ENCODE peak calls at places on chromosomes 7 and 10, in seven cellular contexts. M is AG04450, V is psoas muscle, N is A549, J is aorta, C is thoracic aorta, K is OCI-LY7. G is an unnamed sample. For H3K9me3, the result is how much of the 10 kb centered on the place peaks cover.

GRCh38 chr10:62402503-62402902 is 28.3 kb downstream of the ZNF365 start:
- DNase-seq in M (no peak), C (no peak), V (no peak), N (no peak), K (no peak), J (no peak), G (no peak)

GRCh38 chr7:18212788-18213187 is 185.1 kb upstream of the PRPS1L1 start:
- DNase-seq in C (no peak), V (no peak), K (no peak), N (no peak), J (no peak), M (peak), G (no peak)

GRCh38 chr10:66717221-66717981 is 208.4 kb upstream of the LRRTM3 start:
- DNase-seq in M (no peak), K (no peak), V (no peak), C (no peak), N (no peak), J (no peak), G (no peak)

GRCh38 chr7:69633122-69633892 is 35.0 kb downstream of the AUTS2 start:
- DNase-seq in J (no peak), N (no peak), K (no peak), V (no peak), C (no peak), M (no peak), G (no peak)

GRCh38 chr10:62514079-62514693 is 140.0 kb downstream of the ZNF365 start:
- DNase-seq in C (no peak), M (no peak), V (no peak), J (no peak), N (no peak), K (no peak), G (no peak)

GRCh38 chr7:65235586-65235985 is 138.1 kb upstream of the ZNF92 start:
- DNase-seq in K (no peak), N (no peak), C (no peak), J (no peak), M (no peak), V (no peak), G (no peak)

GRCh38 chr10:14552010-14552409 is 221.3 kb upstream of the FRMD4A start:
- DNase-seq in J (no peak), K (no peak), V (no peak), C (no peak), M (no peak), N (no peak), G (no peak)

GRCh38 chr10:100894033-100894432 is 18.7 kb upstream of the SLF2 start:
- DNase-seq in N (no peak), J (no peak), K (no peak), M (no peak), C (no peak), V (no peak), G (no peak)

GRCh38 chr10:33376476-33376875 is 42.0 kb upstream of the NRP1 start:
- DNase-seq in J (no peak), V (no peak), C (no peak), M (no peak), K (no peak), N (no peak), G (no peak)

GRCh38 chr10:78960316-78960800 is 108.4 kb upstream of the ZMIZ1 start:
- DNase-seq in J (peak), K (no peak), M (no peak), N (no peak), V (peak), C (peak), G (peak)

GRCh38 chr7:158811461-158811860 is 17.8 kb downstream of the ESYT2 start:
- DNase-seq in N (no peak), J (no peak), C (no peak), K (no peak), V (peak), M (no peak), G (peak)

GRCh38 chr10:96618648-96619047 is 31.8 kb upstream of the TM9SF3 start:
- DNase-seq in N (no peak), M (no peak), C (no peak), V (peak), J (no peak), K (no peak), G (peak)

GRCh38 chr7:158541330-158542010 is 46.2 kb downstream of the PTPRN2 start:
- DNase-seq in N (no peak), V (no peak), C (no peak), J (no peak), K (peak), M (no peak), G (no peak)

GRCh38 chr10:45294681-45295080 is 20.7 kb downstream of the OR13A1 start:
- DNase-seq in K (no peak), V (no peak), C (no peak), N (no peak), M (no peak), J (no peak), G (no peak)

GRCh38 chr10:23694921-23695824 is 256.3 kb downstream of the OTUD1 start:
- DNase-seq in N (no peak), K (no peak), C (no peak), J (no peak), M (no peak), V (no peak), G (no peak)

GRCh38 chr7:88106430-88106829 is 113.4 kb downstream of the SRI start:
- DNase-seq in N (no peak), V (no peak), C (no peak), K (no peak), J (no peak), M (no peak), G (no peak)

GRCh38 chr10:116771101-116771705 is 28.8 kb upstream of the HSPA12A start:
- DNase-seq in C (no peak), M (peak), V (peak), N (peak), J (no peak), K (no peak), G (peak)

GRCh38 chr10:23363788-23364135 is 19.2 kb upstream of the C10orf67 start:
- DNase-seq in K (no peak), M (no peak), J (no peak), N (no peak), V (no peak), C (no peak), G (no peak)

GRCh38 chr7:137343483-137343841 is at the start of gene PTN:
- DNase-seq in N (no peak), J (peak), M (peak), C (no peak), K (no peak), V (no peak), G (peak)

GRCh38 chr10:23035569-23035968 is 59.8 kb upstream of the MSRB2 start:
- DNase-seq in M (no peak), J (no peak), K (no peak), C (no peak), N (no peak), V (no peak), G (no peak)

GRCh38 chr10:63103971-63104409 is 29.1 kb upstream of the NRBF2 start:
- DNase-seq in J (no peak), K (no peak), V (no peak), M (no peak), N (no peak), C (no peak), G (no peak)

GRCh38 chr7:40655426-40655825 is 520.6 kb downstream of the SUGCT start:
- DNase-seq in V (no peak), C (no peak), K (no peak), J (no peak), N (no peak), M (no peak), G (no peak)

GRCh38 chr7:600149-600814 is 80.6 kb upstream of the PDGFA start:
- DNase-seq in K (no peak), V (peak), C (no peak), N (no peak), M (no peak), J (peak), G (peak)
- H3K27ac ChIP-seq in K (no peak), V (no peak), C (peak), N (no peak), M (no peak), J (peak), G (no peak)

GRCh38 chr10:132452651-132453469 is 55.9 kb downstream of the PWWP2B start:
- DNase-seq in M (peak), V (peak), K (peak), J (peak), N (peak), C (no peak), G (peak)
- H3K4me3 ChIP-seq in M (peak), V (peak), K (peak), J (no peak), N (peak), C (peak), G (no peak)

GRCh38 chr7:115618676-115619075 is 411.9 kb downstream of the TFEC start:
- DNase-seq in J (no peak), K (no peak), M (peak), C (no peak), N (no peak), V (no peak), G (no peak)
- H3K9me3 ChIP-seq in J (under half), K (under half), M (under half), C (under half), N (under half), V (under half), G (under half)

DNA sequence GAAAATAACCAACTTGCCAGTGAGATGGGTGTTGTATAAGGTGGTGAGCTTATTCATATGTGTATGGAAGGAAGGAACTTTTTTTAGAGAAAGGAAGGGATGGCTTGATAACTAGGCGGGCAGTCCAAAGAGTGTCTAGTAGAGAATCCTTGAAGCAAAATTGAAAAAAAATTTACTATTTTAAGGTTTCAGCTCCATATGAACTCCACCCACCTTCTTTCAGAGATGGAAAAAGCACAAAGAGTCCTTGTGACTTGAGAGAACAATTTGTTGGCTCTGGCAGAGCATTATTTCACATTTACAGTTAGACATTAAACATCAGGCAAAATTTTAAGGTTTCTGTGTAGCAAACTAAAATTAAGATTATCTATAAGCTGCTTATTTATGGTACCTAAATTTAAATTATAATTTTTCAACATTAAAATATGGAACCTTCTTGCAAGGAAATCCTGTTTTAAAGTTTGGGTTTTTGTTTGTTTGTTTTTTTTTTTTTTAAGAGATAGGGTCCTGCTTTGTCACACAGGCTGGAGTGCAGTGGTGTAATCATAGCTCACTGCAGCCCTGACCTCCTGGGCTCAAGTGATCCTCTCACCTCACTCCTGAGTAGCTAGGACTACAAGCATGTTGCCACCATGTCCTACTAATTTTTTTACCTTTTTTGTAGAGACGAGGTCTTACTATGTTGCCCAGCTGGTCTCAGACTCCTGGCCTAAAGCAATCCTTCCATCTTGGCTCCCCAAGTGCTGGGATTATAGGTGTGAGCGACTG is 12.2 kb downstream of the PTPN12 start:
- DNase-seq in V (no peak), C (no peak), J (no peak), N (no peak), K (no peak), M (no peak), G (no peak)
- H3K27ac ChIP-seq in V (no peak), C (peak), J (no peak), N (peak), K (no peak), M (no peak), G (peak)

GRCh38 chr10:7040681-7041080 is 370.2 kb downstream of the SFMBT2 start:
- DNase-seq in V (no peak), M (no peak), K (no peak), J (no peak), N (no peak), C (no peak), G (no peak)

GRCh38 chr10:7043051-7043653 is 367.7 kb downstream of the SFMBT2 start:
- DNase-seq in K (no peak), V (no peak), C (no peak), J (no peak), M (no peak), N (no peak), G (peak)

GRCh38 chr10:7045891-7046599 is 364.8 kb downstream of the SFMBT2 start:
- DNase-seq in V (no peak), M (no peak), J (no peak), C (no peak), N (no peak), K (peak), G (no peak)

GRCh38 chr10:7046615-7047014 is 364.2 kb downstream of the SFMBT2 start:
- DNase-seq in C (no peak), J (no peak), M (no peak), V (no peak), N (no peak), K (no peak), G (no peak)
- H3K4me3 ChIP-seq in C (no peak), J (no peak), M (no peak), V (no peak), N (no peak), K (no peak), G (no peak)